ENCODE peak calls at places on chromosomes 1 and 21, in six cellular contexts. C is activated CD8-positive, alpha-beta T cell treated with anti-CD3 and anti-CD28 coated beads, Interleukin-2, amount 10 ng/mL, durations not matched to agents 7 days and 5 days; O is GM19239; P is stimulated activated CD8-positive, alpha-beta memory T cell treated with anti-CD3 and anti-CD28 coated beads, Interleukin-15, amount 100 ng/mL, for 48 hours; N is mucosa of gallbladder; G is cardiac fibroblast. A is an unnamed sample.
A peak's percentile ranks its signal among the peaks of the same experiment; 100 is the strongest.

GRCh38 chr21:29511076-29511475 is 212.4 kb downstream of the BACH1 start:
- DNase-seq in C (no peak), O (no peak), P (no peak), N (no peak), G (no peak), A (no peak)

GRCh38 chr1:30525631-30525979 is 197.8 kb downstream of the MATN1 start:
- DNase-seq in C (no peak), O (no peak), P (no peak), N (no peak), G (no peak), A (no peak)

GRCh38 chr1:25952851-25953401 is 44.9 kb downstream of the PAFAH2 start:
- DNase-seq in C (no peak), O (no peak), P (no peak), N (peak; percentile 31), G (peak; percentile 45), A (no peak)

GRCh38 chr1:7808253-7808844 is 24.3 kb downstream of the PER3 start:
- DNase-seq in C (no peak), O (no peak), P (no peak), N (no peak), G (peak; percentile 68), A (no peak)

GRCh38 chr1:179798213-179798863 is 55.2 kb downstream of the FAM163A start:
- DNase-seq in C (no peak), O (no peak), P (no peak), N (no peak), G (no peak), A (no peak)

GRCh38 chr21:37862536-37862935 is 53.7 kb downstream of the KCNJ6 start:
- DNase-seq in C (no peak), O (peak; percentile 19), P (no peak), N (no peak), G (peak; percentile 54), A (no peak)

GRCh38 chr1:28594661-28595411 is 2.8 kb downstream of the RAB42 start:
- DNase-seq in C (no peak), O (no peak), P (no peak), N (no peak), G (peak; percentile 79), A (no peak)

GRCh38 chr1:64292399-64292798 is 89.0 kb downstream of the UBE2U start:
- DNase-seq in C (no peak), O (no peak), P (no peak), N (no peak), G (peak; percentile 64), A (no peak)

GRCh38 chr1:108044318-108044717 is 79.3 kb upstream of the VAV3 start:
- DNase-seq in C (no peak), O (no peak), P (no peak), N (no peak), G (no peak), A (no peak)

GRCh38 chr21:40177979-40178378 is 310.7 kb downstream of the PCP4 start:
- DNase-seq in C (no peak), O (no peak), P (no peak), N (no peak), G (no peak), A (no peak)

GRCh38 chr1:8629241-8630091 is 188.0 kb downstream of the RERE start:
- DNase-seq in C (no peak), O (peak; percentile 35), P (no peak), N (no peak), G (peak; percentile 20), A (no peak)

GRCh38 chr1:119015547-119015946 is 27.4 kb upstream of the TBX15 start:
- DNase-seq in C (no peak), O (no peak), P (no peak), N (no peak), G (no peak), A (no peak)

GRCh38 chr21:15343066-15343465 is 278.3 kb upstream of the NRIP1 start:
- DNase-seq in C (no peak), O (no peak), P (no peak), N (no peak), G (peak; percentile 37), A (no peak)

GRCh38 chr21:43291347-43291950 is 122.6 kb downstream of the CRYAA start:
- DNase-seq in C (no peak), O (no peak), P (no peak), N (no peak), G (no peak), A (no peak)

GRCh38 chr1:212396638-212397037 is 18.0 kb downstream of the PACC1 start:
- DNase-seq in C (no peak), O (no peak), P (no peak), N (no peak), G (peak; percentile 3), A (no peak)

GRCh38 chr1:12203216-12204007 is 26.4 kb upstream of the VPS13D start:
- DNase-seq in C (no peak), O (no peak), P (no peak), N (no peak), G (no peak), A (no peak)

GRCh38 chr1:28792644-28793121 is 19.3 kb upstream of the OPRD1 start:
- DNase-seq in C (no peak), O (no peak), P (no peak), N (no peak), G (no peak), A (no peak)

GRCh38 chr1:185998391-185998790 is 264.2 kb downstream of the HMCN1 start:
- DNase-seq in C (no peak), O (no peak), P (no peak), N (no peak), G (no peak), A (no peak)

GRCh38 chr1:170678196-170678595 is 14.3 kb downstream of the PRRX1 start:
- DNase-seq in C (no peak), O (no peak), P (no peak), N (no peak), G (no peak), A (no peak)

GRCh38 chr21:32962286-32962685 is 63.4 kb upstream of the OLIG2 start:
- DNase-seq in C (no peak), O (no peak), P (no peak), N (no peak), G (no peak), A (no peak)

GRCh38 chr1:90208949-90209348 is 214.0 kb downstream of the ZNF326 start:
- DNase-seq in C (no peak), O (no peak), P (no peak), N (no peak), G (no peak), A (no peak)

GRCh38 chr21:40054403-40054802 is 187.2 kb downstream of the PCP4 start:
- DNase-seq in C (no peak), O (no peak), P (no peak), N (peak; percentile 40), G (no peak), A (no peak)

GRCh38 chr1:212021563-212021962 is 13.8 kb downstream of the INTS7 start:
- DNase-seq in C (no peak), O (no peak), P (no peak), N (no peak), G (no peak), A (no peak)

GRCh38 chr21:26447932-26448331 is 125.2 kb downstream of the CYYR1 start:
- DNase-seq in C (no peak), O (no peak), P (no peak), N (no peak), G (no peak), A (no peak)

GRCh38 chr21:46286668-46286982 is 483 bp downstream of the YBEY start:
- DNase-seq in C (no peak), O (no peak), P (no peak), N (no peak), G (no peak), A (no peak)

GRCh38 chr1:211352985-211353515 is 26.4 kb downstream of the TRAF5 start:
- DNase-seq in C (peak; percentile 68), O (peak; percentile 54), P (peak; percentile 36), N (peak; percentile 41), G (peak; percentile 42), A (peak; percentile 53)

GRCh38 chr21:41926068-41926806 is 27.6 kb downstream of the C2CD2 start:
- DNase-seq in C (peak; percentile 65), O (peak; percentile 51), P (no peak), N (peak; percentile 32), G (peak; percentile 71), A (no peak)

GRCh38 chr1:64598100-64598571 is 128.2 kb downstream of the CACHD1 start:
- DNase-seq in C (no peak), O (no peak), P (no peak), N (no peak), G (peak; percentile 79), A (no peak)

GRCh38 chr1:34500451-34500850 is 254.4 kb upstream of the GJB5 start:
- DNase-seq in C (peak; percentile 27), O (no peak), P (no peak), N (peak; percentile 42), G (peak; percentile 3), A (peak; percentile 6)

GRCh38 chr1:70979313-70979712 is 68.3 kb downstream of the PTGER3 start:
- DNase-seq in C (no peak), O (no peak), P (no peak), N (no peak), G (no peak), A (no peak)

GRCh38 chr1:207995576-207995975 is 84.7 kb upstream of the CD34 start:
- DNase-seq in C (no peak), O (no peak), P (no peak), N (no peak), G (no peak), A (no peak)

GRCh38 chr1:159911668-159912067 is 11.7 kb upstream of the CFAP45 start:
- DNase-seq in C (peak; percentile 32), O (no peak), P (no peak), N (no peak), G (no peak), A (no peak)

GRCh38 chr1:155389831-155390230 is 69.1 kb downstream of the RUSC1 start:
- DNase-seq in C (no peak), O (no peak), P (no peak), N (no peak), G (peak; percentile 67), A (no peak)

GRCh38 chr1:3673381-3674099 is 21.2 kb downstream of the TP73 start:
- DNase-seq in C (no peak), O (no peak), P (no peak), N (no peak), G (no peak), A (no peak)

A was measured in activated naive CD4-positive, alpha-beta T cell treated with anti-CD3 and anti-CD28 coated beads, Interleukin-2, amount 50 U/mL, for 72 hours.